ENCODE peak calls at places on chromosomes 13 and 19, in ten cellular contexts. One of them, this sample, is unnamed.

GRCh38 chr13:99418663-99419140 is 82.6 kb upstream of the TM9SF2 start:
- DNase-seq in endothelial cell: no peak
- DNase-seq in body of pancreas: no peak
- DNase-seq in dermis microvascular lymphatic vessel endothelial cell: no peak
- DNase-seq in stimulated activated CD4-positive, alpha-beta T cell treated with anti-CD3 and anti-CD28 coated beads, Interleukin-4, amount 100 ng/mL, for 48 hours: no peak
- DNase-seq in stimulated activated naive B cell treated with anti-CD40 and anti-IgM and Interleukin-4, amounts not matched to agents 10 μg/mL and 1 μg/mL and 100 μg/mL, for 72 hours: no peak
- DNase-seq in cardiac fibroblast: no peak
- DNase-seq in tibial nerve: no peak
- DNase-seq in GM12864: no peak
- DNase-seq in activated B cell treated with CpG ODN at 0.5 μM for 24 hours: no peak
- DNase-seq in this sample: no peak

GRCh38 chr19:18896421-18896841 is 473 bp upstream of the CERS1 start:
- DNase-seq in endothelial cell: no peak
- DNase-seq in body of pancreas: no peak
- DNase-seq in dermis microvascular lymphatic vessel endothelial cell: no peak
- DNase-seq in stimulated activated CD4-positive, alpha-beta T cell treated with anti-CD3 and anti-CD28 coated beads, Interleukin-4, amount 100 ng/mL, for 48 hours: no peak
- DNase-seq in stimulated activated naive B cell treated with anti-CD40 and anti-IgM and Interleukin-4, amounts not matched to agents 10 μg/mL and 1 μg/mL and 100 μg/mL, for 72 hours: no peak
- DNase-seq in cardiac fibroblast: no peak
- DNase-seq in tibial nerve: no peak
- DNase-seq in GM12864: no peak
- DNase-seq in activated B cell treated with CpG ODN at 0.5 μM for 24 hours: no peak
- DNase-seq in this sample: no peak

GRCh38 chr13:50384724-50385123 is 369.5 kb downstream of the KCNRG start:
- DNase-seq in endothelial cell: no peak
- DNase-seq in body of pancreas: no peak
- DNase-seq in dermis microvascular lymphatic vessel endothelial cell: no peak
- DNase-seq in stimulated activated CD4-positive, alpha-beta T cell treated with anti-CD3 and anti-CD28 coated beads, Interleukin-4, amount 100 ng/mL, for 48 hours: no peak
- DNase-seq in stimulated activated naive B cell treated with anti-CD40 and anti-IgM and Interleukin-4, amounts not matched to agents 10 μg/mL and 1 μg/mL and 100 μg/mL, for 72 hours: no peak
- DNase-seq in cardiac fibroblast: no peak
- DNase-seq in tibial nerve: no peak
- DNase-seq in GM12864: no peak
- DNase-seq in activated B cell treated with CpG ODN at 0.5 μM for 24 hours: no peak
- DNase-seq in this sample: no peak

GRCh38 chr13:31945202-31945978 is 86.2 kb upstream of the FRY start:
- DNase-seq in endothelial cell: no peak
- DNase-seq in body of pancreas: peak; percentile 85
- DNase-seq in dermis microvascular lymphatic vessel endothelial cell: peak; percentile 44
- DNase-seq in stimulated activated CD4-positive, alpha-beta T cell treated with anti-CD3 and anti-CD28 coated beads, Interleukin-4, amount 100 ng/mL, for 48 hours: no peak
- DNase-seq in stimulated activated naive B cell treated with anti-CD40 and anti-IgM and Interleukin-4, amounts not matched to agents 10 μg/mL and 1 μg/mL and 100 μg/mL, for 72 hours: no peak
- DNase-seq in cardiac fibroblast: peak; percentile 88
- DNase-seq in tibial nerve: peak; percentile 31
- DNase-seq in GM12864: no peak
- DNase-seq in activated B cell treated with CpG ODN at 0.5 μM for 24 hours: no peak
- DNase-seq in this sample: no peak

GRCh38 chr19:41409288-41409687 is 11.7 kb downstream of the BCKDHA start:
- DNase-seq in endothelial cell: no peak
- DNase-seq in body of pancreas: peak; percentile 89
- DNase-seq in dermis microvascular lymphatic vessel endothelial cell: no peak
- DNase-seq in stimulated activated CD4-positive, alpha-beta T cell treated with anti-CD3 and anti-CD28 coated beads, Interleukin-4, amount 100 ng/mL, for 48 hours: no peak
- DNase-seq in stimulated activated naive B cell treated with anti-CD40 and anti-IgM and Interleukin-4, amounts not matched to agents 10 μg/mL and 1 μg/mL and 100 μg/mL, for 72 hours: no peak
- DNase-seq in cardiac fibroblast: peak; percentile 56
- DNase-seq in tibial nerve: no peak
- DNase-seq in GM12864: no peak
- DNase-seq in activated B cell treated with CpG ODN at 0.5 μM for 24 hours: no peak
- DNase-seq in this sample: no peak

GRCh38 chr13:74406439-74406838 is 272.2 kb upstream of the KLF12 start:
- DNase-seq in endothelial cell: no peak
- DNase-seq in body of pancreas: no peak
- DNase-seq in dermis microvascular lymphatic vessel endothelial cell: no peak
- DNase-seq in stimulated activated CD4-positive, alpha-beta T cell treated with anti-CD3 and anti-CD28 coated beads, Interleukin-4, amount 100 ng/mL, for 48 hours: no peak
- DNase-seq in stimulated activated naive B cell treated with anti-CD40 and anti-IgM and Interleukin-4, amounts not matched to agents 10 μg/mL and 1 μg/mL and 100 μg/mL, for 72 hours: peak; percentile 16
- DNase-seq in cardiac fibroblast: peak; percentile 16
- DNase-seq in tibial nerve: no peak
- DNase-seq in GM12864: no peak
- DNase-seq in activated B cell treated with CpG ODN at 0.5 μM for 24 hours: no peak
- DNase-seq in this sample: no peak

GRCh38 chr13:70098669-70099068 is 9.0 kb upstream of the ATXN8OS start:
- DNase-seq in endothelial cell: no peak
- DNase-seq in body of pancreas: no peak
- DNase-seq in dermis microvascular lymphatic vessel endothelial cell: no peak
- DNase-seq in stimulated activated CD4-positive, alpha-beta T cell treated with anti-CD3 and anti-CD28 coated beads, Interleukin-4, amount 100 ng/mL, for 48 hours: no peak
- DNase-seq in stimulated activated naive B cell treated with anti-CD40 and anti-IgM and Interleukin-4, amounts not matched to agents 10 μg/mL and 1 μg/mL and 100 μg/mL, for 72 hours: no peak
- DNase-seq in cardiac fibroblast: peak; percentile 3
- DNase-seq in tibial nerve: no peak
- DNase-seq in GM12864: no peak
- DNase-seq in activated B cell treated with CpG ODN at 0.5 μM for 24 hours: no peak
- DNase-seq in this sample: no peak

GRCh38 chr13:97945792-97946419 is 7.6 kb upstream of the IPO5 start:
- DNase-seq in endothelial cell: no peak
- DNase-seq in body of pancreas: no peak
- DNase-seq in dermis microvascular lymphatic vessel endothelial cell: no peak
- DNase-seq in stimulated activated CD4-positive, alpha-beta T cell treated with anti-CD3 and anti-CD28 coated beads, Interleukin-4, amount 100 ng/mL, for 48 hours: no peak
- DNase-seq in stimulated activated naive B cell treated with anti-CD40 and anti-IgM and Interleukin-4, amounts not matched to agents 10 μg/mL and 1 μg/mL and 100 μg/mL, for 72 hours: no peak
- DNase-seq in cardiac fibroblast: peak; percentile 56
- DNase-seq in tibial nerve: no peak
- DNase-seq in GM12864: no peak
- DNase-seq in activated B cell treated with CpG ODN at 0.5 μM for 24 hours: no peak
- DNase-seq in this sample: no peak

GRCh38 chr19:1324792-1325567 is 39.3 kb downstream of the EFNA2 start:
- DNase-seq in endothelial cell: peak; percentile 69
- DNase-seq in body of pancreas: peak; percentile 40
- DNase-seq in dermis microvascular lymphatic vessel endothelial cell: peak; percentile 7
- DNase-seq in stimulated activated CD4-positive, alpha-beta T cell treated with anti-CD3 and anti-CD28 coated beads, Interleukin-4, amount 100 ng/mL, for 48 hours: peak; percentile 27
- DNase-seq in stimulated activated naive B cell treated with anti-CD40 and anti-IgM and Interleukin-4, amounts not matched to agents 10 μg/mL and 1 μg/mL and 100 μg/mL, for 72 hours: peak; percentile 42
- DNase-seq in cardiac fibroblast: peak; percentile 79
- DNase-seq in tibial nerve: peak; percentile 39
- DNase-seq in GM12864: no peak
- DNase-seq in activated B cell treated with CpG ODN at 0.5 μM for 24 hours: no peak
- DNase-seq in this sample: no peak

GRCh38 chr13:90594694-90595093 is 752.8 kb upstream of the MIR17HG start:
- DNase-seq in endothelial cell: no peak
- DNase-seq in body of pancreas: no peak
- DNase-seq in dermis microvascular lymphatic vessel endothelial cell: no peak
- DNase-seq in stimulated activated CD4-positive, alpha-beta T cell treated with anti-CD3 and anti-CD28 coated beads, Interleukin-4, amount 100 ng/mL, for 48 hours: no peak
- DNase-seq in stimulated activated naive B cell treated with anti-CD40 and anti-IgM and Interleukin-4, amounts not matched to agents 10 μg/mL and 1 μg/mL and 100 μg/mL, for 72 hours: no peak
- DNase-seq in cardiac fibroblast: peak; percentile 83
- DNase-seq in tibial nerve: no peak
- DNase-seq in GM12864: no peak
- DNase-seq in activated B cell treated with CpG ODN at 0.5 μM for 24 hours: no peak
- DNase-seq in this sample: no peak

GRCh38 chr19:41588497-41589209 is 12.7 kb downstream of the CEACAM21 start:
- DNase-seq in endothelial cell: peak; percentile 42
- DNase-seq in body of pancreas: no peak
- DNase-seq in dermis microvascular lymphatic vessel endothelial cell: peak; percentile 11
- DNase-seq in stimulated activated CD4-positive, alpha-beta T cell treated with anti-CD3 and anti-CD28 coated beads, Interleukin-4, amount 100 ng/mL, for 48 hours: no peak
- DNase-seq in stimulated activated naive B cell treated with anti-CD40 and anti-IgM and Interleukin-4, amounts not matched to agents 10 μg/mL and 1 μg/mL and 100 μg/mL, for 72 hours: no peak
- DNase-seq in cardiac fibroblast: peak; percentile 49
- DNase-seq in tibial nerve: no peak
- DNase-seq in GM12864: no peak
- DNase-seq in activated B cell treated with CpG ODN at 0.5 μM for 24 hours: no peak
- DNase-seq in this sample: no peak

GRCh38 chr13:100275746-100276145 is 186.9 kb downstream of the PCCA start:
- DNase-seq in endothelial cell: no peak
- DNase-seq in body of pancreas: no peak
- DNase-seq in dermis microvascular lymphatic vessel endothelial cell: no peak
- DNase-seq in stimulated activated CD4-positive, alpha-beta T cell treated with anti-CD3 and anti-CD28 coated beads, Interleukin-4, amount 100 ng/mL, for 48 hours: no peak
- DNase-seq in stimulated activated naive B cell treated with anti-CD40 and anti-IgM and Interleukin-4, amounts not matched to agents 10 μg/mL and 1 μg/mL and 100 μg/mL, for 72 hours: no peak
- DNase-seq in cardiac fibroblast: no peak
- DNase-seq in tibial nerve: no peak
- DNase-seq in GM12864: no peak
- DNase-seq in activated B cell treated with CpG ODN at 0.5 μM for 24 hours: no peak
- DNase-seq in this sample: no peak

GRCh38 chr19:29576761-29577661 is 29.1 kb upstream of the POP4 start:
- DNase-seq in endothelial cell: no peak
- DNase-seq in body of pancreas: no peak
- DNase-seq in dermis microvascular lymphatic vessel endothelial cell: no peak
- DNase-seq in stimulated activated CD4-positive, alpha-beta T cell treated with anti-CD3 and anti-CD28 coated beads, Interleukin-4, amount 100 ng/mL, for 48 hours: no peak
- DNase-seq in stimulated activated naive B cell treated with anti-CD40 and anti-IgM and Interleukin-4, amounts not matched to agents 10 μg/mL and 1 μg/mL and 100 μg/mL, for 72 hours: peak; percentile 21
- DNase-seq in cardiac fibroblast: peak; percentile 67
- DNase-seq in tibial nerve: no peak
- DNase-seq in GM12864: no peak
- DNase-seq in activated B cell treated with CpG ODN at 0.5 μM for 24 hours: no peak
- DNase-seq in this sample: no peak

GRCh38 chr19:38838208-38838985 is 6.8 kb upstream of the ECH1 start:
- DNase-seq in endothelial cell: no peak
- DNase-seq in body of pancreas: peak; percentile 53
- DNase-seq in dermis microvascular lymphatic vessel endothelial cell: no peak
- DNase-seq in stimulated activated CD4-positive, alpha-beta T cell treated with anti-CD3 and anti-CD28 coated beads, Interleukin-4, amount 100 ng/mL, for 48 hours: peak; percentile 53
- DNase-seq in stimulated activated naive B cell treated with anti-CD40 and anti-IgM and Interleukin-4, amounts not matched to agents 10 μg/mL and 1 μg/mL and 100 μg/mL, for 72 hours: no peak
- DNase-seq in cardiac fibroblast: no peak
- DNase-seq in tibial nerve: no peak
- DNase-seq in GM12864: no peak
- DNase-seq in activated B cell treated with CpG ODN at 0.5 μM for 24 hours: no peak
- DNase-seq in this sample: no peak

GRCh38 chr19:45499196-45500180 is 1.2 kb downstream of the PPM1N start:
- DNase-seq in endothelial cell: peak; percentile 32
- DNase-seq in body of pancreas: peak; percentile 44
- DNase-seq in dermis microvascular lymphatic vessel endothelial cell: no peak
- DNase-seq in stimulated activated CD4-positive, alpha-beta T cell treated with anti-CD3 and anti-CD28 coated beads, Interleukin-4, amount 100 ng/mL, for 48 hours: peak; percentile 70
- DNase-seq in stimulated activated naive B cell treated with anti-CD40 and anti-IgM and Interleukin-4, amounts not matched to agents 10 μg/mL and 1 μg/mL and 100 μg/mL, for 72 hours: no peak
- DNase-seq in cardiac fibroblast: peak; percentile 39
- DNase-seq in tibial nerve: no peak
- DNase-seq in GM12864: no peak
- DNase-seq in activated B cell treated with CpG ODN at 0.5 μM for 24 hours: no peak
- DNase-seq in this sample: peak; percentile 59

GRCh38 chr13:20206065-20206725 is 13.5 kb upstream of the GJB2 start:
- DNase-seq in endothelial cell: no peak
- DNase-seq in body of pancreas: no peak
- DNase-seq in dermis microvascular lymphatic vessel endothelial cell: no peak
- DNase-seq in stimulated activated CD4-positive, alpha-beta T cell treated with anti-CD3 and anti-CD28 coated beads, Interleukin-4, amount 100 ng/mL, for 48 hours: no peak
- DNase-seq in stimulated activated naive B cell treated with anti-CD40 and anti-IgM and Interleukin-4, amounts not matched to agents 10 μg/mL and 1 μg/mL and 100 μg/mL, for 72 hours: no peak
- DNase-seq in cardiac fibroblast: no peak
- DNase-seq in tibial nerve: no peak
- DNase-seq in GM12864: no peak
- DNase-seq in activated B cell treated with CpG ODN at 0.5 μM for 24 hours: no peak
- DNase-seq in this sample: no peak

GRCh38 chr13:23570099-23570926 is at the start of gene TNFRSF19:
- DNase-seq in endothelial cell: no peak
- DNase-seq in body of pancreas: peak; percentile 37
- DNase-seq in dermis microvascular lymphatic vessel endothelial cell: no peak
- DNase-seq in stimulated activated CD4-positive, alpha-beta T cell treated with anti-CD3 and anti-CD28 coated beads, Interleukin-4, amount 100 ng/mL, for 48 hours: no peak
- DNase-seq in stimulated activated naive B cell treated with anti-CD40 and anti-IgM and Interleukin-4, amounts not matched to agents 10 μg/mL and 1 μg/mL and 100 μg/mL, for 72 hours: no peak
- DNase-seq in cardiac fibroblast: peak; percentile 65
- DNase-seq in tibial nerve: peak; percentile 41
- DNase-seq in GM12864: no peak
- DNase-seq in activated B cell treated with CpG ODN at 0.5 μM for 24 hours: no peak
- DNase-seq in this sample: no peak

GRCh38 chr13:111912991-111913781 is 153.8 kb upstream of the SOX1 start:
- DNase-seq in endothelial cell: no peak
- DNase-seq in body of pancreas: no peak
- DNase-seq in dermis microvascular lymphatic vessel endothelial cell: no peak
- DNase-seq in stimulated activated CD4-positive, alpha-beta T cell treated with anti-CD3 and anti-CD28 coated beads, Interleukin-4, amount 100 ng/mL, for 48 hours: no peak
- DNase-seq in stimulated activated naive B cell treated with anti-CD40 and anti-IgM and Interleukin-4, amounts not matched to agents 10 μg/mL and 1 μg/mL and 100 μg/mL, for 72 hours: no peak
- DNase-seq in cardiac fibroblast: no peak
- DNase-seq in tibial nerve: no peak
- DNase-seq in GM12864: no peak
- DNase-seq in activated B cell treated with CpG ODN at 0.5 μM for 24 hours: no peak
- DNase-seq in this sample: no peak

GRCh38 chr13:111402441-111402840 is 82.0 kb downstream of the TEX29 start:
- DNase-seq in endothelial cell: no peak
- DNase-seq in body of pancreas: no peak
- DNase-seq in dermis microvascular lymphatic vessel endothelial cell: no peak
- DNase-seq in stimulated activated CD4-positive, alpha-beta T cell treated with anti-CD3 and anti-CD28 coated beads, Interleukin-4, amount 100 ng/mL, for 48 hours: no peak
- DNase-seq in stimulated activated naive B cell treated with anti-CD40 and anti-IgM and Interleukin-4, amounts not matched to agents 10 μg/mL and 1 μg/mL and 100 μg/mL, for 72 hours: no peak
- DNase-seq in cardiac fibroblast: no peak
- DNase-seq in tibial nerve: no peak
- DNase-seq in GM12864: no peak
- DNase-seq in activated B cell treated with CpG ODN at 0.5 μM for 24 hours: no peak
- DNase-seq in this sample: no peak

GRCh38 chr13:50144473-50145160 is 129.4 kb downstream of the KCNRG start:
- DNase-seq in endothelial cell: no peak
- DNase-seq in body of pancreas: no peak
- DNase-seq in dermis microvascular lymphatic vessel endothelial cell: no peak
- DNase-seq in stimulated activated CD4-positive, alpha-beta T cell treated with anti-CD3 and anti-CD28 coated beads, Interleukin-4, amount 100 ng/mL, for 48 hours: no peak
- DNase-seq in stimulated activated naive B cell treated with anti-CD40 and anti-IgM and Interleukin-4, amounts not matched to agents 10 μg/mL and 1 μg/mL and 100 μg/mL, for 72 hours: no peak
- DNase-seq in cardiac fibroblast: no peak
- DNase-seq in tibial nerve: no peak
- DNase-seq in GM12864: no peak
- DNase-seq in activated B cell treated with CpG ODN at 0.5 μM for 24 hours: no peak
- DNase-seq in this sample: no peak

GRCh38 chr13:97307544-97307881 is 85.4 kb downstream of the MBNL2 start:
- DNase-seq in endothelial cell: no peak
- DNase-seq in body of pancreas: no peak
- DNase-seq in dermis microvascular lymphatic vessel endothelial cell: no peak
- DNase-seq in stimulated activated CD4-positive, alpha-beta T cell treated with anti-CD3 and anti-CD28 coated beads, Interleukin-4, amount 100 ng/mL, for 48 hours: no peak
- DNase-seq in stimulated activated naive B cell treated with anti-CD40 and anti-IgM and Interleukin-4, amounts not matched to agents 10 μg/mL and 1 μg/mL and 100 μg/mL, for 72 hours: no peak
- DNase-seq in cardiac fibroblast: no peak
- DNase-seq in tibial nerve: no peak
- DNase-seq in GM12864: no peak
- DNase-seq in activated B cell treated with CpG ODN at 0.5 μM for 24 hours: no peak
- DNase-seq in this sample: no peak

GRCh38 chr13:113652404-113653263 is 5.4 kb downstream of the ATP4B start:
- DNase-seq in endothelial cell: no peak
- DNase-seq in body of pancreas: no peak
- DNase-seq in dermis microvascular lymphatic vessel endothelial cell: no peak
- DNase-seq in stimulated activated CD4-positive, alpha-beta T cell treated with anti-CD3 and anti-CD28 coated beads, Interleukin-4, amount 100 ng/mL, for 48 hours: no peak
- DNase-seq in stimulated activated naive B cell treated with anti-CD40 and anti-IgM and Interleukin-4, amounts not matched to agents 10 μg/mL and 1 μg/mL and 100 μg/mL, for 72 hours: no peak
- DNase-seq in cardiac fibroblast: no peak
- DNase-seq in tibial nerve: peak; percentile 1
- DNase-seq in GM12864: no peak
- DNase-seq in activated B cell treated with CpG ODN at 0.5 μM for 24 hours: no peak
- DNase-seq in this sample: no peak

GRCh38 chr19:33248553-33248953 is 22.9 kb upstream of the SLC7A10 start:
- DNase-seq in endothelial cell: no peak
- DNase-seq in body of pancreas: no peak
- DNase-seq in dermis microvascular lymphatic vessel endothelial cell: no peak
- DNase-seq in stimulated activated CD4-positive, alpha-beta T cell treated with anti-CD3 and anti-CD28 coated beads, Interleukin-4, amount 100 ng/mL, for 48 hours: no peak
- DNase-seq in stimulated activated naive B cell treated with anti-CD40 and anti-IgM and Interleukin-4, amounts not matched to agents 10 μg/mL and 1 μg/mL and 100 μg/mL, for 72 hours: no peak
- DNase-seq in cardiac fibroblast: no peak
- DNase-seq in tibial nerve: no peak
- DNase-seq in GM12864: no peak
- DNase-seq in activated B cell treated with CpG ODN at 0.5 μM for 24 hours: no peak
- DNase-seq in this sample: no peak

GRCh38 chr13:99657848-99658265 is 156.6 kb downstream of the TM9SF2 start:
- DNase-seq in endothelial cell: peak; percentile 55
- DNase-seq in body of pancreas: peak; percentile 22
- DNase-seq in dermis microvascular lymphatic vessel endothelial cell: no peak
- DNase-seq in stimulated activated CD4-positive, alpha-beta T cell treated with anti-CD3 and anti-CD28 coated beads, Interleukin-4, amount 100 ng/mL, for 48 hours: peak; percentile 3
- DNase-seq in stimulated activated naive B cell treated with anti-CD40 and anti-IgM and Interleukin-4, amounts not matched to agents 10 μg/mL and 1 μg/mL and 100 μg/mL, for 72 hours: peak; percentile 11
- DNase-seq in cardiac fibroblast: peak; percentile 27
- DNase-seq in tibial nerve: no peak
- DNase-seq in GM12864: no peak
- DNase-seq in activated B cell treated with CpG ODN at 0.5 μM for 24 hours: peak; percentile 21
- DNase-seq in this sample: peak; percentile 14

GRCh38 chr13:44271915-44272341 is 101.7 kb upstream of the SERP2 start:
- DNase-seq in endothelial cell: no peak
- DNase-seq in body of pancreas: no peak
- DNase-seq in dermis microvascular lymphatic vessel endothelial cell: no peak
- DNase-seq in stimulated activated CD4-positive, alpha-beta T cell treated with anti-CD3 and anti-CD28 coated beads, Interleukin-4, amount 100 ng/mL, for 48 hours: no peak
- DNase-seq in stimulated activated naive B cell treated with anti-CD40 and anti-IgM and Interleukin-4, amounts not matched to agents 10 μg/mL and 1 μg/mL and 100 μg/mL, for 72 hours: no peak
- DNase-seq in cardiac fibroblast: no peak
- DNase-seq in tibial nerve: peak; percentile 29
- DNase-seq in GM12864: no peak
- DNase-seq in activated B cell treated with CpG ODN at 0.5 μM for 24 hours: no peak
- DNase-seq in this sample: no peak

GRCh38 chr13:43732726-43733125 is 54.0 kb downstream of the ENOX1 start:
- DNase-seq in endothelial cell: no peak
- DNase-seq in body of pancreas: no peak
- DNase-seq in dermis microvascular lymphatic vessel endothelial cell: no peak
- DNase-seq in stimulated activated CD4-positive, alpha-beta T cell treated with anti-CD3 and anti-CD28 coated beads, Interleukin-4, amount 100 ng/mL, for 48 hours: no peak
- DNase-seq in stimulated activated naive B cell treated with anti-CD40 and anti-IgM and Interleukin-4, amounts not matched to agents 10 μg/mL and 1 μg/mL and 100 μg/mL, for 72 hours: no peak
- DNase-seq in cardiac fibroblast: no peak
- DNase-seq in tibial nerve: no peak
- DNase-seq in GM12864: no peak
- DNase-seq in activated B cell treated with CpG ODN at 0.5 μM for 24 hours: no peak
- DNase-seq in this sample: no peak

GRCh38 chr19:30222993-30223865 is 149.0 kb upstream of the ZNF536 start:
- DNase-seq in endothelial cell: peak; percentile 38
- DNase-seq in body of pancreas: no peak
- DNase-seq in dermis microvascular lymphatic vessel endothelial cell: no peak
- DNase-seq in stimulated activated CD4-positive, alpha-beta T cell treated with anti-CD3 and anti-CD28 coated beads, Interleukin-4, amount 100 ng/mL, for 48 hours: no peak
- DNase-seq in stimulated activated naive B cell treated with anti-CD40 and anti-IgM and Interleukin-4, amounts not matched to agents 10 μg/mL and 1 μg/mL and 100 μg/mL, for 72 hours: no peak
- DNase-seq in cardiac fibroblast: no peak
- DNase-seq in tibial nerve: no peak
- DNase-seq in GM12864: no peak
- DNase-seq in activated B cell treated with CpG ODN at 0.5 μM for 24 hours: no peak
- DNase-seq in this sample: no peak

GRCh38 chr19:14147797-14148605 is 11.6 kb upstream of the ASF1B start:
- DNase-seq in endothelial cell: peak; percentile 80
- DNase-seq in body of pancreas: peak; percentile 69
- DNase-seq in dermis microvascular lymphatic vessel endothelial cell: peak; percentile 48
- DNase-seq in stimulated activated CD4-positive, alpha-beta T cell treated with anti-CD3 and anti-CD28 coated beads, Interleukin-4, amount 100 ng/mL, for 48 hours: no peak
- DNase-seq in stimulated activated naive B cell treated with anti-CD40 and anti-IgM and Interleukin-4, amounts not matched to agents 10 μg/mL and 1 μg/mL and 100 μg/mL, for 72 hours: peak; percentile 30
- DNase-seq in cardiac fibroblast: peak; percentile 69
- DNase-seq in tibial nerve: peak; percentile 51
- DNase-seq in GM12864: no peak
- DNase-seq in activated B cell treated with CpG ODN at 0.5 μM for 24 hours: no peak
- DNase-seq in this sample: peak; percentile 41